ENCODE peak calls at places on chromosomes 13 and 19, in seven cellular contexts. H is HCT116, X is HFFc6, Z is hepatic stellate cell, U is H1, J is COR-L47, V is NAMALWA. A is an unnamed sample.

GRCh38 chr19:41753936-41754529 is 1.3 kb upstream of the CEACAM6 start:
- DNase-seq in U (no peak), J (peak; percentile 35), V (peak; percentile 74), Z (no peak), X (peak; percentile 21), H (peak; percentile 39), A (no peak)

GRCh38 chr19:29672933-29673336 is 7.7 kb downstream of the PLEKHF1 start:
- DNase-seq in Z (no peak), X (no peak), V (no peak), H (no peak), U (no peak), J (no peak), A (no peak)

GRCh38 chr19:12656899-12657571 is 9.5 kb downstream of the MAN2B1 start:
- DNase-seq in Z (no peak), J (no peak), V (peak; percentile 34), H (no peak), X (no peak), U (peak; percentile 91), A (no peak)

GRCh38 chr13:47004022-47004421 is 107.2 kb upstream of the HTR2A start:
- DNase-seq in X (no peak), Z (no peak), V (no peak), U (no peak), H (no peak), J (no peak), A (no peak)

GRCh38 chr13:105763851-105764250 is 771.6 kb downstream of the EFNB2 start:
- DNase-seq in H (no peak), U (no peak), X (no peak), J (no peak), Z (no peak), V (no peak), A (no peak)

GRCh38 chr13:40389081-40389641 is 277.3 kb downstream of the FOXO1 start:
- DNase-seq in X (no peak), Z (no peak), H (no peak), V (peak; percentile 68), U (no peak), J (no peak), A (no peak)

GRCh38 chr19:31461814-31462539 is 112.7 kb upstream of the TSHZ3 start:
- DNase-seq in J (no peak), X (peak; percentile 11), U (no peak), Z (no peak), H (no peak), V (no peak), A (no peak)

GRCh38 chr19:4684312-4685095 is 14.4 kb upstream of the MYDGF start:
- DNase-seq in H (no peak), U (no peak), J (no peak), V (no peak), X (no peak), Z (no peak), A (no peak)

GRCh38 chr19:4327252-4327876 is 11.3 kb downstream of the STAP2 start:
- DNase-seq in X (no peak), U (peak; percentile 89), V (peak; percentile 86), H (no peak), J (no peak), Z (no peak), A (no peak)

GRCh38 chr19:8101311-8101710 is 48.1 kb downstream of the FBN3 start:
- DNase-seq in V (no peak), J (no peak), H (no peak), U (no peak), X (no peak), Z (no peak), A (no peak)

GRCh38 chr13:44403720-44404063 is 30.1 kb downstream of the SERP2 start:
- DNase-seq in Z (no peak), H (no peak), J (no peak), X (no peak), U (no peak), V (no peak), A (no peak)

GRCh38 chr19:6890938-6891337 is 3.6 kb downstream of the ADGRE1 start:
- DNase-seq in J (no peak), X (no peak), V (no peak), U (no peak), Z (no peak), H (no peak), A (no peak)

GRCh38 chr19:58007285-58007684 is 4.7 kb upstream of the ZNF606 start:
- DNase-seq in U (no peak), V (peak; percentile 38), J (no peak), H (no peak), Z (no peak), X (no peak), A (no peak)

GRCh38 chr19:610071-610800 is 20.6 kb downstream of the HCN2 start:
- DNase-seq in V (no peak), H (no peak), Z (no peak), U (no peak), J (no peak), X (no peak), A (no peak)

GRCh38 chr13:34207334-34207733 is 389.4 kb downstream of the RFC3 start:
- DNase-seq in X (peak; percentile 68), Z (peak; percentile 70), J (no peak), H (no peak), V (no peak), U (no peak), A (no peak)

GRCh38 chr19:14149509-14149994 is 13.2 kb upstream of the ASF1B start:
- DNase-seq in H (no peak), Z (peak; percentile 61), U (no peak), X (no peak), J (no peak), V (no peak), A (no peak)

GRCh38 chr19:17097593-17098126 is 22.1 kb downstream of the MYO9B start:
- DNase-seq in U (no peak), H (no peak), V (no peak), J (no peak), Z (peak; percentile 60), X (no peak), A (peak; percentile 79)

GRCh38 chr19:2609389-2610116 is 92.9 kb downstream of the GNG7 start:
- DNase-seq in U (no peak), V (no peak), H (no peak), J (no peak), Z (no peak), X (no peak), A (no peak)

GRCh38 chr13:33642374-33643065 is 175.4 kb upstream of the RFC3 start:
- DNase-seq in J (no peak), H (no peak), Z (peak; percentile 21), X (peak; percentile 78), V (no peak), U (no peak), A (peak; percentile 36)

GRCh38 chr13:67549331-67549730 is 319.2 kb upstream of the PCDH9 start:
- DNase-seq in V (no peak), J (no peak), Z (no peak), X (no peak), H (no peak), U (no peak), A (no peak)

GRCh38 chr19:48325265-48325910 is at the start of gene EMP3:
- DNase-seq in Z (peak; percentile 95), X (peak; percentile 91), U (no peak), J (no peak), H (peak; percentile 63), V (peak; percentile 69), A (no peak)

GRCh38 chr13:27967203-27967735 is 1.8 kb downstream of the CDX2 start:
- DNase-seq in X (no peak), V (peak; percentile 13), Z (no peak), J (no peak), H (no peak), U (no peak), A (no peak)

GRCh38 chr13:100209857-100210580 is 121.1 kb downstream of the PCCA start:
- DNase-seq in U (no peak), X (peak; percentile 65), H (peak; percentile 23), V (no peak), J (no peak), Z (peak; percentile 21), A (no peak)

GRCh38 chr13:81275666-81276258 is 934.8 kb upstream of the SPRY2 start:
- DNase-seq in X (no peak), H (no peak), Z (no peak), V (no peak), U (no peak), J (no peak), A (no peak)

GRCh38 chr19:12527034-12527836 is 24.0 kb downstream of the ZNF564 start:
- DNase-seq in V (peak; percentile 21), H (no peak), Z (no peak), J (no peak), X (peak; percentile 49), U (no peak), A (peak; percentile 6)

GRCh38 chr13:26425439-26426358 is 131.8 kb upstream of the WASF3 start:
- DNase-seq in J (peak; percentile 33), U (no peak), H (no peak), V (no peak), X (peak; percentile 30), Z (peak; percentile 25), A (no peak)

GRCh38 chr19:41001243-41001971 is 10.3 kb downstream of the CYP2B6 start:
- DNase-seq in J (no peak), H (peak; percentile 43), X (no peak), Z (no peak), U (no peak), V (peak; percentile 8), A (no peak)

GRCh38 chr19:558770-559439 is 13.5 kb upstream of the BSG start:
- DNase-seq in Z (no peak), V (no peak), J (no peak), H (no peak), U (no peak), X (no peak), A (peak; percentile 53)